ENCODE peak calls at places on chromosome 2, in five cellular contexts. Z is adipocyte, A is cardiac muscle cell, S is brain microvascular endothelial cell, X is OCI-LY7. D is an unnamed sample.

GRCh38 chr2:232502901-232503791 is 15.5 kb upstream of the ECEL1 start:
- DNase-seq in S (peak), Z (peak), A (peak), X (no peak), D (no peak)

GRCh38 chr2:237885931-237886701 is 26.7 kb downstream of the RAMP1 start:
- DNase-seq in A (peak), X (no peak), S (no peak), Z (no peak), D (no peak)

GRCh38 chr2:197515277-197515797 is 529 bp upstream of the MOB4 start:
- DNase-seq in A (peak), S (no peak), Z (peak), X (peak), D (no peak)

GRCh38 chr2:172545408-172546075 is 10.3 kb upstream of the PDK1 start:
- DNase-seq in X (no peak), Z (peak), A (no peak), S (no peak), D (no peak)

GRCh38 chr2:171287606-171288005 is 126.9 kb upstream of the TLK1 start:
- DNase-seq in Z (peak), A (peak), S (no peak), X (no peak), D (no peak)

GRCh38 chr2:181073896-181074295 is 93.5 kb downstream of the UBE2E3 start:
- DNase-seq in X (no peak), A (peak), Z (peak), S (peak), D (no peak)

GRCh38 chr2:30565860-30566358 is 118.9 kb downstream of the LCLAT1 start:
- DNase-seq in A (peak), Z (no peak), S (no peak), X (no peak), D (no peak)

GRCh38 chr2:236715511-236715961 is 145.9 kb downstream of the ACKR3 start:
- DNase-seq in A (peak), S (no peak), X (no peak), Z (no peak), D (no peak)

GRCh38 chr2:199404841-199405240 is 52.9 kb downstream of the SATB2 start:
- DNase-seq in S (no peak), Z (peak), X (no peak), A (peak), D (no peak)

GRCh38 chr2:7819860-7820259 is 862.0 kb upstream of the ID2 start:
- DNase-seq in X (no peak), S (no peak), Z (no peak), A (no peak), D (no peak)

GRCh38 chr2:71275939-71276310 is 49.0 kb upstream of the PAIP2B start:
- DNase-seq in X (no peak), A (no peak), Z (no peak), S (no peak), D (no peak)

GRCh38 chr2:71281950-71282349 is 49.6 kb upstream of the ZNF638 start:
- DNase-seq in Z (no peak), S (no peak), X (no peak), A (no peak), D (no peak)

GRCh38 chr2:71277536-71278103 is 50.7 kb upstream of the PAIP2B start:
- DNase-seq in Z (peak), A (peak), S (peak), X (peak), D (no peak)

GRCh38 chr2:71276311-71277158 is 49.6 kb upstream of the PAIP2B start:
- DNase-seq in A (peak), S (peak), Z (peak), X (peak), D (peak)

GRCh38 chr2:71277159-71277498 is 50.2 kb upstream of the PAIP2B start:
- DNase-seq in Z (no peak), A (no peak), S (no peak), X (no peak), D (no peak)
- H3K4me3 ChIP-seq in Z (peak), A (peak), S (peak), X (peak), D (peak)

GRCh38 chr2:28461056-28461455 is 34.8 kb upstream of the PLB1 start:
- DNase-seq in S (no peak), Z (no peak), X (no peak), A (no peak), D (no peak)

GRCh38 chr2:28462122-28462521 is 33.7 kb upstream of the PLB1 start:
- DNase-seq in Z (no peak), X (no peak), A (no peak), S (no peak), D (no peak)

GRCh38 chr2:28465148-28465885 is 30.5 kb upstream of the PLB1 start:
- DNase-seq in X (no peak), A (no peak), Z (no peak), S (peak), D (no peak)

GRCh38 chr2:28463893-28464292 is 32.0 kb upstream of the PLB1 start:
- DNase-seq in X (no peak), S (no peak), A (peak), Z (no peak), D (no peak)

GRCh38 chr2:28463211-28463610 is 32.6 kb upstream of the PLB1 start:
- DNase-seq in X (no peak), A (no peak), Z (no peak), S (no peak), D (no peak)
- H3K4me3 ChIP-seq in X (no peak), A (no peak), Z (no peak), S (no peak), D (no peak)

GRCh38 chr2:54331095-54331835 is 75.2 kb upstream of the TSPYL6 start:
- DNase-seq in Z (no peak), S (no peak), A (no peak), X (peak), D (no peak)
- H3K4me3 ChIP-seq in Z (peak), S (peak), A (peak), X (peak), D (peak)

GRCh38 chr2:85813211-85813977 is 59.6 kb downstream of the ATOH8 start:
- DNase-seq in X (no peak), S (no peak), A (no peak), Z (no peak), D (no peak)

GRCh38 chr2:85811850-85812735 is 58.3 kb downstream of the ATOH8 start:
- DNase-seq in A (no peak), Z (no peak), X (no peak), S (no peak), D (no peak)

GRCh38 chr2:85810376-85811172 is 56.8 kb downstream of the ATOH8 start:
- DNase-seq in Z (no peak), A (no peak), X (no peak), S (no peak), D (no peak)

GRCh38 chr2:85813978-85814801 is 60.4 kb downstream of the ATOH8 start:
- DNase-seq in A (peak), Z (peak), X (peak), S (peak), D (peak)

GRCh38 chr2:85811173-85811849 is 57.5 kb downstream of the ATOH8 start:
- DNase-seq in S (no peak), X (no peak), Z (peak), A (peak), D (no peak)
- H3K4me3 ChIP-seq in S (no peak), X (no peak), Z (no peak), A (no peak), D (no peak)

GRCh38 chr2:42367835-42368234 is 6.8 kb upstream of the COX7A2L start:
- DNase-seq in S (no peak), A (peak), Z (peak), X (no peak), D (no peak)
- H3K4me3 ChIP-seq in S (no peak), A (no peak), Z (peak), X (no peak), D (no peak)

GRCh38 chr2:164933751-164934189 is 21.6 kb downstream of the SLC38A11 start:
- DNase-seq in S (no peak), X (no peak), A (no peak), Z (no peak), D (no peak)

GRCh38 chr2:164932377-164932776 is 22.9 kb downstream of the SLC38A11 start:
- DNase-seq in X (no peak), A (no peak), Z (no peak), S (no peak), D (no peak)

DNA sequence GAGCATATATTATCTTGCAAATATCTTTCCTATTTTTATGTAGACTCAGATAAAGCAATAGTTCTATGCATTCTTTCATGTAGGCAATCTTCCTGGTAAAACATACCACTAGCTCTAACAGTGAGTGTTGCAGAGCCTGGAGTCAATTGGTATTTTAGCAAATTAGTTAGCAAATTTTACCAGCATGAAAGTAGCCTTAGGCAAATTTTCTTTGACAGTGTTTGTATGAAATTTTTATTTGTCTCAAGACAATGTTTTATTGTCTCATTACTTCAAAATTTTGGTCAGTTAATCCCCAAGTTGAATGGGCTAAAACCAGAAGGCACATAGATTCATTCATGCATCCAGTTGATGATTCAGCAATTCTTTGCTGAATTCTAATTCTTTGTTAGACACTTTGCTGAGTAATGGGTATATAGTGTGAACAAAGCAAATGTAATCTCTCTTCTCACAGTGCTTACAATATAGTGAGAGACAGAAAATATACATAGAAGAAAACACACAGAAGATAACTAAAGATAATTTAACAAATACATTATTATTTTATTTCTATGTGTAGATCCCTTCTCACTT is 27.1 kb downstream of the SLC38A11 start:
- DNase-seq in S (no peak), A (no peak), X (no peak), Z (no peak), D (no peak)
- H3K4me3 ChIP-seq in S (no peak), A (no peak), X (no peak), Z (no peak), D (no peak)

D was measured in iPS DF 6.9.